ENCODE peak calls at places on chromosomes 3 and 15, in ten cellular contexts. G, H, A, C, Q, S, Y, W, P and M are unnamed samples.

GRCh38 chr3:119524931-119525662 is 26.8 kb downstream of the TIMMDC1 start:
- DNase-seq in G (peak; percentile 31), H (no peak), A (no peak), C (no peak), Q (peak; percentile 9), S (no peak), Y (no peak), W (no peak), P (no peak), M (no peak)

GRCh38 chr3:12954891-12955650 is 113.7 kb upstream of the RPL32 start:
- DNase-seq in G (no peak), H (peak; percentile 72), A (peak; percentile 98), C (peak; percentile 96), Q (no peak), S (peak; percentile 83), Y (peak; percentile 6), W (peak; percentile 85), P (peak; percentile 87), M (no peak)

GRCh38 chr3:124125320-124125719 is 133.4 kb upstream of the ROPN1 start:
- DNase-seq in G (no peak), H (no peak), A (no peak), C (no peak), Q (no peak), S (no peak), Y (no peak), W (no peak), P (no peak), M (no peak)

GRCh38 chr3:1855836-1856235 is 242.8 kb upstream of the CNTN4 start:
- DNase-seq in G (no peak), H (no peak), A (no peak), C (no peak), Q (no peak), S (no peak), Y (no peak), W (no peak), P (no peak), M (no peak)

GRCh38 chr15:101242999-101243336 is 8.9 kb downstream of the CHSY1 start:
- DNase-seq in G (no peak), H (no peak), A (no peak), C (no peak), Q (peak; percentile 62), S (no peak), Y (no peak), W (no peak), P (no peak), M (no peak)

GRCh38 chr3:193483988-193484539 is 70.6 kb downstream of the ATP13A4 start:
- DNase-seq in G (no peak), H (no peak), A (no peak), C (no peak), Q (no peak), S (no peak), Y (no peak), W (no peak), P (no peak), M (no peak)

GRCh38 chr3:119562307-119562961 is 3.0 kb upstream of the CD80 start:
- DNase-seq in G (no peak), H (no peak), A (no peak), C (no peak), Q (no peak), S (no peak), Y (no peak), W (no peak), P (no peak), M (no peak)

GRCh38 chr3:33717616-33717865 is 513 bp downstream of the CLASP2 start:
- DNase-seq in G (peak; percentile 69), H (peak; percentile 69), A (peak; percentile 81), C (peak; percentile 91), Q (peak; percentile 61), S (peak; percentile 75), Y (peak; percentile 38), W (no peak), P (peak; percentile 59), M (no peak)

GRCh38 chr15:72809329-72809728 is 25.8 kb upstream of the ADPGK start:
- DNase-seq in G (no peak), H (no peak), A (no peak), C (no peak), Q (no peak), S (no peak), Y (no peak), W (no peak), P (no peak), M (no peak)

GRCh38 chr15:25066708-25067107 is 111.9 kb downstream of the SNRPN start:
- DNase-seq in G (no peak), H (no peak), A (no peak), C (peak; percentile 46), Q (no peak), S (no peak), Y (no peak), W (no peak), P (no peak), M (no peak)
- H3K9me3 ChIP-seq in G (peaks cover 100% of the 10 kb centered on the region), H (peaks cover 100% of the 10 kb centered on the region), A (peaks cover 100% of the 10 kb centered on the region), C (peaks cover 97% of the 10 kb centered on the region), Q (peaks cover 5% of the 10 kb centered on the region), S (peaks cover 100% of the 10 kb centered on the region), Y (peaks cover 100% of the 10 kb centered on the region), W (peaks cover 100% of the 10 kb centered on the region), P (peaks cover 24% of the 10 kb centered on the region), M (peaks cover 100% of the 10 kb centered on the region)

GRCh38 chr15:97009036-97009555 is 678.6 kb downstream of the NR2F2 start:
- DNase-seq in G (no peak), H (no peak), A (no peak), C (no peak), Q (peak; percentile 25), S (no peak), Y (no peak), W (no peak), P (no peak), M (no peak)

GRCh38 chr15:97014001-97014400 is 683.5 kb downstream of the NR2F2 start:
- DNase-seq in G (no peak), H (no peak), A (no peak), C (no peak), Q (no peak), S (no peak), Y (no peak), W (no peak), P (no peak), M (no peak)

GRCh38 chr15:97013491-97013890 is 683.0 kb downstream of the NR2F2 start:
- DNase-seq in G (no peak), H (no peak), A (no peak), C (no peak), Q (no peak), S (no peak), Y (no peak), W (no peak), P (no peak), M (no peak)

DNA sequence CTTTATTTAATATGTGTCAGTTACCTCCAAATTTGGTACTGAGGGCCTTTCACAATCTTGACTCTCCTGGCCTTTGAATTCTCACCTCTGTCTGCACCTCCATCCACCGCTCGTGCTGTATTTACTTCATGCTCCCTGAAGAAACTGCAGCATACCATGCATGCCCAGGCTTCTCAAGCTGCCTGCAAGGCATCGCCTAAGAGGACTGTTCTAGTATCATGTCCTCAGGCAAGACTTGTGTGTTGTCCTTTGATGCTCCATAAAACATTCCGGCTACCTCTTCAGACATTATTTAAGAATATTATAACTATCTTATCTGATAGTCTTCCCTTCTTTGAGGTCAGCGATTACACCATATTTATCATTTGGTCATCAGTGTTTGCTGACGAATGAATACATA is 682.5 kb downstream of the NR2F2 start:
- DNase-seq in G (no peak), H (no peak), A (no peak), C (no peak), Q (no peak), S (no peak), Y (no peak), W (no peak), P (no peak), M (no peak)
- H3K9me3 ChIP-seq in G (no peaks in the 10 kb centered on the region), H (peaks cover 4% of the 10 kb centered on the region), A (no peaks in the 10 kb centered on the region), C (no peaks in the 10 kb centered on the region), Q (no peaks in the 10 kb centered on the region), S (no peaks in the 10 kb centered on the region), Y (no peaks in the 10 kb centered on the region), W (no peaks in the 10 kb centered on the region), P (no peaks in the 10 kb centered on the region), M (no peaks in the 10 kb centered on the region)

GRCh38 chr3:178990293-178990692 is 81.3 kb downstream of the ZMAT3 start:
- DNase-seq in G (no peak), H (no peak), A (no peak), C (no peak), Q (no peak), S (no peak), Y (no peak), W (no peak), P (no peak), M (no peak)

GRCh38 chr3:178982138-178982537 is 89.5 kb downstream of the ZMAT3 start:
- DNase-seq in G (no peak), H (no peak), A (no peak), C (no peak), Q (no peak), S (no peak), Y (no peak), W (no peak), P (no peak), M (no peak)

GRCh38 chr3:178989821-178990220 is 81.8 kb downstream of the ZMAT3 start:
- DNase-seq in G (no peak), H (no peak), A (no peak), C (no peak), Q (no peak), S (no peak), Y (no peak), W (no peak), P (no peak), M (no peak)

GRCh38 chr3:178987745-178988144 is 83.9 kb downstream of the ZMAT3 start:
- DNase-seq in G (no peak), H (no peak), A (no peak), C (no peak), Q (no peak), S (no peak), Y (no peak), W (no peak), P (no peak), M (no peak)

GRCh38 chr3:178986456-178986855 is 85.2 kb downstream of the ZMAT3 start:
- DNase-seq in G (no peak), H (no peak), A (no peak), C (no peak), Q (no peak), S (no peak), Y (no peak), W (no peak), P (no peak), M (no peak)
- H3K9me3 ChIP-seq in G (peaks cover 38% of the 10 kb centered on the region), H (peaks cover 51% of the 10 kb centered on the region), A (peaks cover 30% of the 10 kb centered on the region), C (peaks cover 9% of the 10 kb centered on the region), Q (peaks cover 4% of the 10 kb centered on the region), S (peaks cover 36% of the 10 kb centered on the region), Y (peaks cover 23% of the 10 kb centered on the region), W (peaks cover 27% of the 10 kb centered on the region), P (no peaks in the 10 kb centered on the region), M (peaks cover 44% of the 10 kb centered on the region)

GRCh38 chr3:75782506-75782905 is 2.8 kb downstream of the ZNF717 start:
- DNase-seq in G (no peak), H (no peak), A (no peak), C (no peak), Q (no peak), S (no peak), Y (no peak), W (no peak), P (no peak), M (no peak)

DNA sequence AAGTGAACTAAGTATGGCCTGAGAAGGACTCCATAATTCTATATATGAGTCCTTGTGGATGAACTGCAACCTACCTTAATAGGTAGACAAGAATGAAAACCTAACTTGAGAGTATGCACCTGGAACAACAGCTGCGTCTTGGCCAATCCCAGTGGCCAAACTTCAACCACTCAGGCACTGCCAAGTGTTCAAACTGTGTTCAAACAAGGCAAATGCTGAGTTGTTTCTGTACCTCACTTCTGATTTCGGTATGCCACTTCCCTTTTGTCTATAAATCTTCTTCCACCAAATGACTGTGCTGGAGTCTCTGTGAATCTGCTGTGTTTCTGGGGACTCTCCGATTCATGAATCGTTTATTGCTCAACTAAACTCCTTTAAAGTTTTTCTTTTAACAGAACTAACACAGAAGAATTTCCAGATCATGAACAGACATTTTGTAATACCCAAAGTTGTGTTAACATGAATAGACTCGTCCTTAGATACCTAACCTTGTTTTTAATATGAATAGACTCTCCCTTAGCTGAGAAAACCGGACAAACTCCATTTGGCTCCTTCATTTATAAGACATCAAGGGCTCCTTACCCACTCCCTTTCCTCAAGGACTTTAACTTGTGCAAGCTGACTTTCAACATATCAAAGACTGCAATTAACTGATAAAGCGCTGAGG is 4.1 kb downstream of the ZNF717 start:
- DNase-seq in G (no peak), H (no peak), A (no peak), C (no peak), Q (no peak), S (no peak), Y (no peak), W (no peak), P (no peak), M (no peak)
- H3K9me3 ChIP-seq in G (peaks cover 42% of the 10 kb centered on the region), H (peaks cover 39% of the 10 kb centered on the region), A (peaks cover 18% of the 10 kb centered on the region), C (peaks cover 2% of the 10 kb centered on the region), Q (no peaks in the 10 kb centered on the region), S (peaks cover 6% of the 10 kb centered on the region), Y (peaks cover 7% of the 10 kb centered on the region), W (no peaks in the 10 kb centered on the region), P (no peaks in the 10 kb centered on the region), M (peaks cover 56% of the 10 kb centered on the region)